ENCODE peak calls at places on chromosomes 3 and 15, in five cellular contexts. I is natural killer cell, M is A549, V is AG09309, Y is transverse colon. U is an unnamed sample.

GRCh38 chr3:30308131-30308530 is 298.3 kb upstream of the TGFBR2 start:
- DNase-seq in V (peak), M (no peak), I (no peak), Y (no peak), U (no peak)

GRCh38 chr3:10955694-10956453 is 36.7 kb upstream of the SLC6A1 start:
- DNase-seq in M (no peak), Y (no peak), I (no peak), V (no peak), U (no peak)

GRCh38 chr3:170753421-170754344 is 116.3 kb downstream of the RPL22L1 start:
- DNase-seq in I (no peak), M (no peak), V (no peak), Y (no peak), U (no peak)

GRCh38 chr3:107222927-107223326 is 154.3 kb upstream of the CCDC54 start:
- DNase-seq in Y (no peak), V (peak), M (no peak), I (no peak), U (no peak)

GRCh38 chr3:46406786-46407611 is at the start of the genes CCR5AS and CCRL2:
- DNase-seq in I (peak), V (no peak), M (no peak), Y (peak), U (peak)

GRCh38 chr3:78880588-78881461 is 887.0 kb downstream of the ROBO1 start:
- DNase-seq in V (no peak), I (no peak), M (no peak), Y (no peak), U (no peak)

GRCh38 chr3:128197855-128198254 is 44.6 kb downstream of the EEFSEC start:
- DNase-seq in V (no peak), M (no peak), I (no peak), Y (no peak), U (no peak)

GRCh38 chr3:35965908-35966307 is 326.6 kb downstream of the ARPP21 start:
- DNase-seq in M (peak), I (no peak), V (no peak), Y (no peak), U (no peak)

GRCh38 chr3:132659000-132659369 is 624 bp downstream of the ACAD11 start:
- DNase-seq in M (no peak), Y (no peak), I (no peak), V (no peak), U (no peak)

GRCh38 chr3:50224639-50225038 is 11.4 kb upstream of the GNAI2 start:
- DNase-seq in V (no peak), M (no peak), Y (no peak), I (no peak), U (no peak)

GRCh38 chr3:187762792-187763191 is 17.5 kb upstream of the BCL6 start:
- DNase-seq in M (no peak), V (no peak), Y (no peak), I (no peak), U (no peak)

GRCh38 chr15:94412979-94413741 is 181.8 kb downstream of the MCTP2 start:
- DNase-seq in V (no peak), I (no peak), Y (peak), M (peak), U (no peak)

GRCh38 chr15:71251548-71252035 is 136.3 kb downstream of the THSD4 start:
- DNase-seq in V (no peak), Y (no peak), I (no peak), M (peak), U (no peak)

GRCh38 chr3:193791041-193792032 is 198.3 kb downstream of the OPA1 start:
- DNase-seq in V (no peak), I (no peak), Y (no peak), M (no peak), U (peak)

GRCh38 chr15:98034731-98035130 is 74.2 kb downstream of the ARRDC4 start:
- DNase-seq in M (no peak), Y (no peak), I (no peak), V (no peak), U (no peak)

GRCh38 chr15:44207643-44208042 is 12.6 kb upstream of the FRMD5 start:
- DNase-seq in V (peak), I (no peak), M (no peak), Y (no peak), U (no peak)

GRCh38 chr3:143443851-143444331 is 324.3 kb downstream of the CHST2 start:
- DNase-seq in V (peak), I (no peak), Y (peak), M (peak), U (peak)

GRCh38 chr3:178948546-178948945 is 123.1 kb downstream of the ZMAT3 start:
- DNase-seq in Y (no peak), I (no peak), V (no peak), M (no peak), U (no peak)

GRCh38 chr15:38895326-38896282 is 331.0 kb upstream of the RASGRP1 start:
- DNase-seq in Y (no peak), I (no peak), V (peak), M (no peak), U (no peak)

GRCh38 chr3:172708905-172709775 is 1.7 kb downstream of the NCEH1 start:
- DNase-seq in V (no peak), M (no peak), I (no peak), Y (peak), U (no peak)

GRCh38 chr3:65811917-65812316 is 226.8 kb downstream of the MAGI1 start:
- DNase-seq in V (peak), M (no peak), Y (no peak), I (no peak), U (no peak)

GRCh38 chr3:69934398-69934797 is 65.1 kb upstream of the SAMMSON start:
- DNase-seq in I (no peak), M (no peak), V (no peak), Y (no peak), U (no peak)

GRCh38 chr15:39140060-39140604 is 440.7 kb upstream of the THBS1 start:
- DNase-seq in M (peak), Y (no peak), I (no peak), V (peak), U (no peak)

GRCh38 chr15:29613951-29614382 is 208.3 kb downstream of the TJP1 start:
- DNase-seq in Y (no peak), M (peak), I (no peak), V (no peak), U (no peak)

GRCh38 chr15:72289597-72290325 is 17.4 kb upstream of the PARP6 start:
- DNase-seq in I (no peak), M (no peak), V (no peak), Y (no peak), U (no peak)

GRCh38 chr15:52291204-52291603 is 4.4 kb downstream of the MYO5C start:
- DNase-seq in M (no peak), V (no peak), Y (no peak), I (no peak), U (no peak)

GRCh38 chr15:34713635-34714034 is 41.2 kb downstream of the GJD2 start:
- DNase-seq in M (no peak), V (no peak), Y (no peak), I (no peak), U (no peak)

GRCh38 chr15:34709866-34710265 is 44.9 kb downstream of the GJD2 start:
- DNase-seq in Y (no peak), I (no peak), V (no peak), M (peak), U (no peak)

DNA sequence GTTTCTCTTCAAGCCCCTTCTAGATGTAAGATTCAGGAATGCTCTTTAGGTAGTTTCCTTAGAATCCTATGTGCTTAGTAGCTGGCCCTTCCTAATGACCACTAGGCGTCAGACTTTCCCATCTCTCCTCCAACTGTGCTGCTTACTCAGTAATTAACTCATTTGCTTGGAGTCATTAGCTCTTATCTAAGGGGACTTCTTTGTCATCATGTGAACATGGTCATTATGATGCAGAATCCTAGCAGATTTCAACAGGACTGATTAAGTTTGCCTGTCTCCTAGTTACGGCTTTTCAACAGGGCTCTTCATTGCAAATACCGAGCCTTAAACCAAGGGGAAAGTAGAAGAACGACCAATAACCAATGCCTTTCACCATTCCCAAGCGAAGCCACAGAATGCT is 46.4 kb downstream of the GJD2 start:
- DNase-seq in Y (no peak), V (no peak), I (no peak), M (peak), U (peak)
- TF ChIP-seq CTCF in Y (peak), V (peak), I (no peak), M (peak), U (peak)

DNA sequence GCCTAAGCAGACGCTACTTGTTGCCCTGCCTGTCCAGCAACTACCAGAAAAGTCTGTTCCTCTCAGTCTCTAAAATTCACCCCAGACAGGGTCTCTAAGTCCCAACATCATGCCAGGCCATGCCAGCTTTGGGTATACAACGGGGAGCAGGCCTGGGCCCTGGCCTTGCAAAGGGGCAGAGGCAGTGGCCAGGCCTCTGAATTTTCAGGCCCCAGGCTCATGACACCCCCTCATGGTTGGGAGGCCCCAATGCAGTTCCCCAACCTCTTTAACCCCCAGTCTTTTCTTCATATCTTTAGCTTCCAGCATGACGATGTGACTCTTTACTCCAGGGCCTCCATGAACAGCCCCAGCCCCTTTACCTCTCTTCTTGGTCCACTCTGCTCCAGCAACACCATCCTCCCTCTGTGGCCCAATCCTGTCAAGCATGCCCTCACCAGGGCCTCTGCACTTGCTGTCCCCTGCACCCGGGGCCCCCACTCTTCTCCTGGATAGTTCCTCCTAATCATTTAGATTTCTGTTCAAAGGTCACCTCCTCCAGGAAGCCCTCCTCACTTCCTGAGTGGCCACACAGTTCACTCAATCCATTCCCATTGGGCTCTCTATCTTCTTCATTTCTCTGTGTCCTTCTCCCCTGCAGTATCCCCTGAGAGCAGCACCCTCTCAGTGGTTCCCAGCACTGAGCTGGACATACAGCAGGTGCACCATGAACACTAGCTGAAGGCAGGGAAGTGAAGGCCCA is 4.8 kb downstream of the IQSEC1 start:
- DNase-seq in I (no peak), Y (no peak), V (no peak), M (no peak), U (no peak)
- TF ChIP-seq CTCF in I (no peak), Y (no peak), V (no peak), M (no peak), U (no peak)

GRCh38 chr15:70153948-70154439 is 56.3 kb upstream of the TLE3 start:
- DNase-seq in V (no peak), Y (no peak), I (no peak), M (no peak), U (no peak)

GRCh38 chr15:70151008-70151407 is 53.3 kb upstream of the TLE3 start:
- DNase-seq in I (no peak), M (no peak), V (no peak), Y (no peak), U (no peak)

GRCh38 chr15:70151441-70151840 is 53.7 kb upstream of the TLE3 start:
- DNase-seq in V (no peak), I (no peak), M (no peak), Y (no peak), U (no peak)

GRCh38 chr15:70150405-70150747 is 52.7 kb upstream of the TLE3 start:
- DNase-seq in I (no peak), M (no peak), V (no peak), Y (no peak), U (no peak)

DNA sequence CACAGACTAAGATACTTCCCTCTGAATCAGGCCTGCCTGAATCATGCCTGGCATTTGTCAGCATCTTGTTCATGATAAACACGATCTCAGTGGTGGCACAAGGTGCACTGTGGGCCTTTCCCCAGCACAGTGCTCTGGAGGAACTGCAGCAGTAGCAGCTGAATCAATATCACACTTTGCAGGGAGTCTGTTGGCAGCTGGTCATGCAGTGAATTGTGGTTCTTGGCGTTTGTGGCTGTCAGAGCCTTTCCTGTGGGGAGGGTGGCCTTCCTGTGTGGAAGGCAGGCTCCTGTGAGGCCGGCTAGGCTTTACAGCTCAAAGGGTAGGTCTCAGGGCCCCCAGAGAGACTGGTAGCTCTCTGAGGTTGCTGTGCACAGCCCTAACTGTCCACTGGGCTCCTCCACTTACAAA is 54.4 kb upstream of the TLE3 start:
- DNase-seq in V (no peak), I (peak), M (no peak), Y (no peak), U (peak)
- TF ChIP-seq CTCF in V (no peak), I (no peak), M (no peak), Y (no peak), U (no peak)

GRCh38 chr3:52155912-52156311 is 1.7 kb upstream of the POC1A start:
- DNase-seq in V (no peak), I (no peak), Y (no peak), M (no peak), U (no peak)
- TF ChIP-seq CTCF in V (no peak), I (no peak), Y (no peak), M (no peak), U (no peak)

GRCh38 chr15:56838085-56838484 is 80.4 kb upstream of the TCF12 start:
- DNase-seq in M (no peak), Y (no peak), I (no peak), V (no peak), U (no peak)
- TF ChIP-seq CTCF in M (no peak), Y (no peak), I (no peak), V (no peak), U (no peak)

GRCh38 chr3:149969110-149969944 is 1.4 kb downstream of the PFN2 start:
- DNase-seq in I (no peak), M (peak), V (no peak), Y (peak), U (peak)
- TF ChIP-seq CTCF in I (no peak), M (no peak), V (no peak), Y (no peak), U (no peak)

GRCh38 chr3:134380249-134380648 is 6.0 kb upstream of the AMOTL2 start:
- DNase-seq in Y (no peak), V (no peak), I (no peak), M (no peak), U (no peak)

GRCh38 chr3:134378818-134379217 is 4.6 kb upstream of the AMOTL2 start:
- DNase-seq in I (no peak), M (no peak), V (no peak), Y (no peak), U (no peak)

GRCh38 chr3:134377896-134378295 is 3.6 kb upstream of the AMOTL2 start:
- DNase-seq in Y (no peak), M (no peak), I (no peak), V (no peak), U (no peak)

GRCh38 chr3:134376786-134377431 is 2.7 kb upstream of the AMOTL2 start:
- DNase-seq in Y (peak), I (no peak), V (no peak), M (no peak), U (no peak)

GRCh38 chr3:134378384-134378783 is 4.1 kb upstream of the AMOTL2 start:
- DNase-seq in V (no peak), M (no peak), Y (peak), I (no peak), U (peak)
- TF ChIP-seq CTCF in V (peak), M (peak), Y (peak), I (peak), U (peak)

DNA sequence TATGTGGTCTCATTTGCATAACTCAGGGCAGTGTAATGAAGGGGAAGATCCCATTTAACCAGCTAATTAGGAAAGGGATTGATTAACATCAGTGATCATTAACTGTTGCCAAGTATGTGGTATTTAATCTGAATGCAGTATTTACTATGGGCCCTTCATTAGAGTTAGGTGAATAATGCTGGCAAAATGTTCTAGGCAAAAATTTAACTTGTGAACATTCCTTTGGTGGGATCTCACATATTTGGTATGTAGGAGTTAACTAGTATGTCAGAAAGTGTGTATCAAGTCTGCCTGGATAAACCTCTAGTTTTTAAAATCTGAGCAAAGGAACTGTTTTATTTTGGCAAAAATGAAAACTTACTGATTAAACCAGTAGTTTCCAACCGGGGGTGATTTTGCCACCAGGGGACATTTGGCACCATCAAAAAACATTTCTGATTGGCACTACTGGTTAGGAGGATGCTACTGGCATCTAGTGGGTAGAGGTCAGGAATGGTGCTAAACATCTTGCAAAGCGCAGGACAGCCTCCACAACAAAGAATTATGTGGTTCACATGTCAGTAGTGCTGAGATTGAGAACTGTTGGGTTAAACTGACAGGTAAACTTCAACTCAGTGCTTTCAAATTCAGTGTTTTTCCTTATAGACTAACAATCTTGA is 22.5 kb downstream of the LRTM1 start:
- DNase-seq in I (no peak), M (no peak), V (no peak), Y (no peak), U (no peak)
- TF ChIP-seq CTCF in I (no peak), M (no peak), V (no peak), Y (no peak), U (no peak)

DNA sequence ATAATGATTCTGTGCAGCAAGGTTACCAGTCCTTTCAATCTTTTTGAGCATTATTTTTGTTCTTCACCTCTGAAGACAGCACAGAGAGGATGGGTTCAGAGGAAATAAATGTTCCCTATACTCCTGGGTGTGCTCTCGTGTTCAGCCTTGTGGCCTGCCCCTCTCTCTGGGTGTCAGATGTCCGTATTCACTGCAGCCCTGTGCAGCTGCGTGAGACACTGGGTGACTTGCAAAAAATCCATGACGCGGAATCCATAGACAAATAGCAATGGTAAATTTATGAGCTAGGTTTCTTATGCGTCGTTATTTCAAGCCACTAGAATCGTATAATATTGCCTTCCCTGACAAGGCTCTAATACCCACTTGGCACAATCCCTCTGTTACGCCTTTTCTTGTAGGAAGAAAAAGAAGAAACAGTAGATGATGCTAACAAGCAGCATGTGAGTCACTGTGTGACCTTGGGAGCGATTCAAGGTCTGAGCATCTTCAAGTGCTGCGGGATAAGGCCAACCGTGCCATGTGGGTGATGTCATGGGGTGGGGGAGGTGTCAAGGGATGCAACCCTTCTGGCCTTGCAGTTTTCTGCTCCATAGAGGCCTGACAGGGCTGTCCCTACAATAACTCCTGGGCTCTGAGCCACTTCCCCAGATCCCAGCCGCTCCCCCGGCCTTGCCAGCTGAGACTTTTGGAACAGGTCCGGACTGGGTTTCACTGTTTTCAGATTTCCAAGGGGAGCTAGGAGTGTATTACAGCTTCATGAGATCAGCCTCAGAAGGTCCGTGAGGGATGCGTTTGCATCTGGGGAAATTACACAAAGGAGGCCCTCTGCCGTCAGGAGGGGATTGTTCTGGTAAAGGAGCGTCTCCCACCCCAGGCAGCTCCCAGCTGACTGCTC is 47.6 kb upstream of the POMGNT2 start:
- DNase-seq in I (no peak), M (no peak), Y (peak), V (no peak), U (peak)
- TF ChIP-seq CTCF in I (no peak), M (no peak), Y (no peak), V (no peak), U (no peak)